ENCODE peak calls at places on chromosomes 5 and 9, in nine cellular contexts. One of them, this sample, is unnamed.

GRCh38 chr5:132662925-132663770 is 5.2 kb downstream of the IL13 start:
- DNase-seq in astrocyte of the spinal cord: no peak
- DNase-seq in cardiac muscle cell: no peak
- DNase-seq in AG09309: no peak
- DNase-seq in HFF-Myc: no peak
- DNase-seq in epithelial cell of esophagus: no peak
- DNase-seq in natural killer cell: no peak
- DNase-seq in dorsolateral prefrontal cortex: no peak
- DNase-seq in cardiac fibroblast: no peak
- DNase-seq in this sample: no peak

GRCh38 chr5:40198736-40199135 is 481.0 kb upstream of the PTGER4 start:
- DNase-seq in cardiac fibroblast: no peak
- DNase-seq in dorsolateral prefrontal cortex: no peak
- DNase-seq in cardiac muscle cell: no peak
- DNase-seq in natural killer cell: no peak
- DNase-seq in AG09309: no peak
- DNase-seq in HFF-Myc: no peak
- DNase-seq in astrocyte of the spinal cord: peak
- DNase-seq in epithelial cell of esophagus: peak
- DNase-seq in this sample: no peak

GRCh38 chr5:136022965-136023364 is 5.8 kb upstream of the TGFBI start:
- DNase-seq in AG09309: no peak
- DNase-seq in natural killer cell: no peak
- DNase-seq in HFF-Myc: no peak
- DNase-seq in astrocyte of the spinal cord: no peak
- DNase-seq in cardiac muscle cell: no peak
- DNase-seq in epithelial cell of esophagus: no peak
- DNase-seq in dorsolateral prefrontal cortex: no peak
- DNase-seq in cardiac fibroblast: no peak
- DNase-seq in this sample: no peak

GRCh38 chr9:127742435-127743088 is 7.5 kb upstream of the TOR2A start:
- DNase-seq in astrocyte of the spinal cord: peak
- DNase-seq in cardiac muscle cell: peak
- DNase-seq in dorsolateral prefrontal cortex: no peak
- DNase-seq in epithelial cell of esophagus: peak
- DNase-seq in HFF-Myc: peak
- DNase-seq in cardiac fibroblast: peak
- DNase-seq in AG09309: no peak
- DNase-seq in natural killer cell: no peak
- DNase-seq in this sample: peak

GRCh38 chr9:6501526-6502210 is 88.7 kb downstream of the UHRF2 start:
- DNase-seq in HFF-Myc: no peak
- DNase-seq in epithelial cell of esophagus: no peak
- DNase-seq in natural killer cell: no peak
- DNase-seq in astrocyte of the spinal cord: no peak
- DNase-seq in cardiac fibroblast: no peak
- DNase-seq in dorsolateral prefrontal cortex: no peak
- DNase-seq in AG09309: no peak
- DNase-seq in cardiac muscle cell: no peak
- DNase-seq in this sample: no peak

GRCh38 chr9:136514022-136514714 is 31.3 kb upstream of the SEC16A start:
- DNase-seq in natural killer cell: no peak
- DNase-seq in cardiac fibroblast: no peak
- DNase-seq in astrocyte of the spinal cord: no peak
- DNase-seq in dorsolateral prefrontal cortex: no peak
- DNase-seq in cardiac muscle cell: no peak
- DNase-seq in epithelial cell of esophagus: no peak
- DNase-seq in HFF-Myc: no peak
- DNase-seq in AG09309: no peak
- DNase-seq in this sample: no peak

GRCh38 chr5:148640471-148640870 is 13.9 kb downstream of the HTR4 start:
- DNase-seq in natural killer cell: no peak
- DNase-seq in HFF-Myc: no peak
- DNase-seq in epithelial cell of esophagus: no peak
- DNase-seq in cardiac fibroblast: no peak
- DNase-seq in cardiac muscle cell: no peak
- DNase-seq in astrocyte of the spinal cord: no peak
- DNase-seq in AG09309: no peak
- DNase-seq in dorsolateral prefrontal cortex: no peak
- DNase-seq in this sample: no peak

GRCh38 chr5:178274826-178275537 is 42.4 kb upstream of the PHYKPL start:
- DNase-seq in dorsolateral prefrontal cortex: no peak
- DNase-seq in HFF-Myc: no peak
- DNase-seq in cardiac fibroblast: no peak
- DNase-seq in cardiac muscle cell: no peak
- DNase-seq in natural killer cell: no peak
- DNase-seq in AG09309: no peak
- DNase-seq in epithelial cell of esophagus: no peak
- DNase-seq in astrocyte of the spinal cord: no peak
- DNase-seq in this sample: no peak

GRCh38 chr5:8061140-8061469 is 192.2 kb downstream of the MTRR start:
- DNase-seq in cardiac muscle cell: peak
- DNase-seq in cardiac fibroblast: no peak
- DNase-seq in dorsolateral prefrontal cortex: no peak
- DNase-seq in natural killer cell: no peak
- DNase-seq in astrocyte of the spinal cord: no peak
- DNase-seq in HFF-Myc: no peak
- DNase-seq in AG09309: no peak
- DNase-seq in epithelial cell of esophagus: no peak
- DNase-seq in this sample: no peak

GRCh38 chr9:26779072-26779471 is 113.5 kb downstream of the CAAP1 start:
- DNase-seq in epithelial cell of esophagus: peak
- DNase-seq in cardiac muscle cell: no peak
- DNase-seq in natural killer cell: no peak
- DNase-seq in HFF-Myc: no peak
- DNase-seq in cardiac fibroblast: no peak
- DNase-seq in AG09309: no peak
- DNase-seq in dorsolateral prefrontal cortex: no peak
- DNase-seq in astrocyte of the spinal cord: no peak
- DNase-seq in this sample: no peak

GRCh38 chr9:132168347-132168746 is 6.5 kb downstream of the NTNG2 start:
- DNase-seq in cardiac fibroblast: peak
- DNase-seq in dorsolateral prefrontal cortex: peak
- DNase-seq in cardiac muscle cell: no peak
- DNase-seq in HFF-Myc: no peak
- DNase-seq in epithelial cell of esophagus: no peak
- DNase-seq in AG09309: no peak
- DNase-seq in natural killer cell: no peak
- DNase-seq in astrocyte of the spinal cord: no peak
- DNase-seq in this sample: no peak

GRCh38 chr5:179765400-179765799 is 28.4 kb upstream of the LTC4S start:
- DNase-seq in AG09309: peak
- DNase-seq in cardiac fibroblast: peak
- DNase-seq in natural killer cell: no peak
- DNase-seq in astrocyte of the spinal cord: peak
- DNase-seq in HFF-Myc: peak
- DNase-seq in cardiac muscle cell: no peak
- DNase-seq in epithelial cell of esophagus: peak
- DNase-seq in dorsolateral prefrontal cortex: no peak
- DNase-seq in this sample: no peak

GRCh38 chr9:79639354-79639753 is 67.6 kb downstream of the TLE4 start:
- DNase-seq in astrocyte of the spinal cord: no peak
- DNase-seq in cardiac muscle cell: no peak
- DNase-seq in HFF-Myc: no peak
- DNase-seq in dorsolateral prefrontal cortex: no peak
- DNase-seq in cardiac fibroblast: no peak
- DNase-seq in AG09309: no peak
- DNase-seq in epithelial cell of esophagus: peak
- DNase-seq in natural killer cell: no peak
- DNase-seq in this sample: no peak

GRCh38 chr9:111975709-111976108 is 79.1 kb downstream of the UGCG start:
- DNase-seq in cardiac muscle cell: no peak
- DNase-seq in astrocyte of the spinal cord: no peak
- DNase-seq in AG09309: no peak
- DNase-seq in epithelial cell of esophagus: no peak
- DNase-seq in HFF-Myc: no peak
- DNase-seq in dorsolateral prefrontal cortex: no peak
- DNase-seq in natural killer cell: no peak
- DNase-seq in cardiac fibroblast: no peak
- DNase-seq in this sample: no peak

GRCh38 chr5:150009671-150010387 is 9.3 kb downstream of the HMGXB3 start:
- DNase-seq in astrocyte of the spinal cord: no peak
- DNase-seq in dorsolateral prefrontal cortex: no peak
- DNase-seq in cardiac fibroblast: peak
- DNase-seq in HFF-Myc: peak
- DNase-seq in cardiac muscle cell: no peak
- DNase-seq in epithelial cell of esophagus: no peak
- DNase-seq in AG09309: no peak
- DNase-seq in natural killer cell: no peak
- DNase-seq in this sample: no peak

GRCh38 chr9:84480071-84480470 is 139.5 kb upstream of the SLC28A3 start:
- DNase-seq in dorsolateral prefrontal cortex: no peak
- DNase-seq in epithelial cell of esophagus: no peak
- DNase-seq in HFF-Myc: no peak
- DNase-seq in cardiac fibroblast: no peak
- DNase-seq in natural killer cell: no peak
- DNase-seq in cardiac muscle cell: no peak
- DNase-seq in AG09309: no peak
- DNase-seq in astrocyte of the spinal cord: no peak
- DNase-seq in this sample: no peak

GRCh38 chr9:123867971-123868370 is 62.0 kb downstream of the DENND1A start:
- DNase-seq in HFF-Myc: no peak
- DNase-seq in astrocyte of the spinal cord: no peak
- DNase-seq in epithelial cell of esophagus: no peak
- DNase-seq in dorsolateral prefrontal cortex: no peak
- DNase-seq in cardiac muscle cell: no peak
- DNase-seq in natural killer cell: no peak
- DNase-seq in cardiac fibroblast: peak
- DNase-seq in AG09309: peak
- DNase-seq in this sample: no peak

GRCh38 chr5:16844952-16845351 is 91.1 kb downstream of the MYO10 start:
- DNase-seq in astrocyte of the spinal cord: no peak
- DNase-seq in HFF-Myc: no peak
- DNase-seq in AG09309: no peak
- DNase-seq in cardiac muscle cell: no peak
- DNase-seq in dorsolateral prefrontal cortex: no peak
- DNase-seq in natural killer cell: no peak
- DNase-seq in cardiac fibroblast: no peak
- DNase-seq in epithelial cell of esophagus: peak
- DNase-seq in this sample: no peak
- TF ChIP-seq CTCF in astrocyte of the spinal cord: peak
- TF ChIP-seq CTCF in HFF-Myc: no peak
- TF ChIP-seq CTCF in AG09309: peak
- TF ChIP-seq CTCF in cardiac muscle cell: peak
- TF ChIP-seq CTCF in dorsolateral prefrontal cortex: no peak
- TF ChIP-seq CTCF in natural killer cell: no peak
- TF ChIP-seq CTCF in cardiac fibroblast: no peak
- TF ChIP-seq CTCF in epithelial cell of esophagus: peak
- TF ChIP-seq CTCF in this sample: peak

DNA sequence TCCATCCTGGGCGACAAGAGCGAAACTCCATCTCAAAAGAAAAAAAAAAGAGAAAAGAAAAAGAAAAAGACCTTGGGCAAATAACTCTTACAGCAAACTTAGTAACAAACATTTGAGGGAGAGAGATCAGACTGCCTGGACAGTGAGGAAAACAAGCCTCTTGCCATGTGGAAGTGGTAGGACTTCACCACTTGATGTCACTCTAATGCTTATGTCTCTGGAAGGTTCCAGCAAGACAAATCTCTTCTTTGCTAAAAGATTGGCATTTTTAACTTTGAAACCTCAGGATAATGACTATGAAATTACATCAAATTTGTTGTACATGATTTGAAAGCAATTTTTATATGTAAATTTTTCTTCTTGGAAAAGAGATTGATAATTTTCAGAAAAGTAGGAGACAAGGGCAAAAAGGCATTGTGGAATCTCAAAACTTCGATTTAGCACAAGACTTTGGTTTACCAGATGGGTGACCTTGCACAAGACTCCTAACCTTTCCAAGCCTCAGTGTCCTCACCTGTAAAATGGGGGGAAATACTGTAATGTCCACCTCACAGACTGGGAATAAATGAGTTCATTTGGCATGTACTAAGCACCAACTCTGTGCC is 5.4 kb downstream of the ACTL7B start:
- DNase-seq in cardiac fibroblast: peak
- DNase-seq in epithelial cell of esophagus: peak
- DNase-seq in HFF-Myc: no peak
- DNase-seq in astrocyte of the spinal cord: peak
- DNase-seq in cardiac muscle cell: no peak
- DNase-seq in natural killer cell: no peak
- DNase-seq in dorsolateral prefrontal cortex: no peak
- DNase-seq in AG09309: no peak
- DNase-seq in this sample: no peak
- TF ChIP-seq CTCF in cardiac fibroblast: peak
- TF ChIP-seq CTCF in epithelial cell of esophagus: peak
- TF ChIP-seq CTCF in HFF-Myc: peak
- TF ChIP-seq CTCF in astrocyte of the spinal cord: peak
- TF ChIP-seq CTCF in cardiac muscle cell: peak
- TF ChIP-seq CTCF in natural killer cell: no peak
- TF ChIP-seq CTCF in dorsolateral prefrontal cortex: peak
- TF ChIP-seq CTCF in AG09309: peak
- TF ChIP-seq CTCF in this sample: no peak

GRCh38 chr5:131110256-131110594 is 54.8 kb downstream of the HINT1 start:
- DNase-seq in cardiac fibroblast: no peak
- DNase-seq in AG09309: no peak
- DNase-seq in epithelial cell of esophagus: no peak
- DNase-seq in natural killer cell: no peak
- DNase-seq in astrocyte of the spinal cord: no peak
- DNase-seq in dorsolateral prefrontal cortex: no peak
- DNase-seq in cardiac muscle cell: no peak
- DNase-seq in HFF-Myc: no peak
- DNase-seq in this sample: no peak
- TF ChIP-seq CTCF in cardiac fibroblast: no peak
- TF ChIP-seq CTCF in AG09309: no peak
- TF ChIP-seq CTCF in epithelial cell of esophagus: no peak
- TF ChIP-seq CTCF in natural killer cell: peak
- TF ChIP-seq CTCF in astrocyte of the spinal cord: no peak
- TF ChIP-seq CTCF in dorsolateral prefrontal cortex: no peak
- TF ChIP-seq CTCF in cardiac muscle cell: no peak
- TF ChIP-seq CTCF in HFF-Myc: no peak
- TF ChIP-seq CTCF in this sample: no peak

GRCh38 chr5:119578937-119579336 is 50.4 kb upstream of the FAM170A start:
- DNase-seq in AG09309: no peak
- DNase-seq in dorsolateral prefrontal cortex: no peak
- DNase-seq in astrocyte of the spinal cord: no peak
- DNase-seq in cardiac muscle cell: peak
- DNase-seq in epithelial cell of esophagus: peak
- DNase-seq in HFF-Myc: peak
- DNase-seq in natural killer cell: no peak
- DNase-seq in cardiac fibroblast: peak
- DNase-seq in this sample: no peak

GRCh38 chr5:119583684-119584083 is 45.7 kb upstream of the FAM170A start:
- DNase-seq in dorsolateral prefrontal cortex: no peak
- DNase-seq in AG09309: peak
- DNase-seq in natural killer cell: no peak
- DNase-seq in epithelial cell of esophagus: peak
- DNase-seq in HFF-Myc: no peak
- DNase-seq in cardiac muscle cell: no peak
- DNase-seq in cardiac fibroblast: no peak
- DNase-seq in astrocyte of the spinal cord: no peak
- DNase-seq in this sample: no peak

DNA sequence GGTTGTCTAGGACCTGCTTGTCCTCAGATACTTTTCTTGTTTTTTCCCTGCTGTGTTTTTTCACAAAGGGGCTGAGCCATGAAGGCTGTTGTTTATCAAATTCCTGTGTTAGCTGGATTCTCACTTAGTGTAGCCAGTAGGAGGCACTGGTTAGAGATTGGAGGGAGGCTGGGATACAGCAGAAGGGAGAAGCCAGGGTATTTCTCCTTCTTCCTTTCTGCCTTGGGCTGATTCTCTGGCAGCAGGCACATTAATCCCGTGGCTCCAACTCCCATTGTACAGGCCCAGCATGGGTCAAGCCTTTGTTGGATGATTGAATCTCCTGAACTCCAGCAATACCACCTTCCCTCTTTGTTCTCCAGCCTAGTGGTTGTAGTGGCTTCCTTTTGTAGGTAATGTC is 46.4 kb upstream of the FAM170A start:
- DNase-seq in epithelial cell of esophagus: no peak
- DNase-seq in natural killer cell: no peak
- DNase-seq in astrocyte of the spinal cord: no peak
- DNase-seq in dorsolateral prefrontal cortex: no peak
- DNase-seq in cardiac fibroblast: no peak
- DNase-seq in AG09309: no peak
- DNase-seq in cardiac muscle cell: no peak
- DNase-seq in HFF-Myc: no peak
- DNase-seq in this sample: no peak
- TF ChIP-seq CTCF in epithelial cell of esophagus: no peak
- TF ChIP-seq CTCF in natural killer cell: no peak
- TF ChIP-seq CTCF in astrocyte of the spinal cord: no peak
- TF ChIP-seq CTCF in dorsolateral prefrontal cortex: no peak
- TF ChIP-seq CTCF in cardiac fibroblast: no peak
- TF ChIP-seq CTCF in AG09309: no peak
- TF ChIP-seq CTCF in cardiac muscle cell: no peak
- TF ChIP-seq CTCF in HFF-Myc: no peak
- TF ChIP-seq CTCF in this sample: no peak